ENCODE peak calls at places on chromosomes 16 and 17, in nine cellular contexts. B, M, K, H, C, T, R, S and V are unnamed samples.

GRCh38 chr16:28491080-28491969 is 549 bp downstream of the CLN3 start:
- DNase-seq in T (peak; percentile 44), C (peak; percentile 35), R (peak; percentile 83), S (peak; percentile 41), B (peak; percentile 16), M (peak; percentile 9), K (peak; percentile 43), H (no peak), V (no peak)

GRCh38 chr16:27330542-27330941 is 16.8 kb downstream of the IL4R start:
- DNase-seq in S (no peak), H (no peak), B (no peak), K (peak; percentile 86), R (no peak), C (peak; percentile 7), T (peak; percentile 68), M (peak; percentile 97), V (peak; percentile 94)

GRCh38 chr16:4377573-4378146 is 6.0 kb downstream of the VASN start:
- DNase-seq in T (no peak), S (no peak), B (no peak), K (no peak), H (no peak), M (no peak), R (peak; percentile 60), C (peak; percentile 27), V (no peak)

GRCh38 chr17:20256144-20256543 is 211.2 kb downstream of the LGALS9B start:
- DNase-seq in H (no peak), K (no peak), M (no peak), R (no peak), T (no peak), S (no peak), C (no peak), B (no peak), V (no peak)

GRCh38 chr17:67496286-67496685 is 119.2 kb downstream of the PITPNC1 start:
- DNase-seq in C (no peak), S (no peak), K (no peak), H (no peak), M (no peak), R (no peak), T (no peak), B (no peak), V (no peak)

GRCh38 chr16:71681360-71681759 is 43.1 kb downstream of the PHLPP2 start:
- DNase-seq in R (no peak), S (no peak), K (no peak), H (no peak), B (no peak), M (no peak), T (no peak), C (no peak), V (no peak)

GRCh38 chr16:87384162-87384999 is 805 bp upstream of the FBXO31 start:
- DNase-seq in M (no peak), R (peak; percentile 89), H (no peak), B (no peak), C (no peak), T (peak; percentile 59), S (no peak), K (no peak), V (no peak)

GRCh38 chr17:44087319-44087718 is 16.8 kb downstream of the G6PC3 start:
- DNase-seq in K (no peak), R (no peak), T (no peak), C (no peak), S (no peak), H (no peak), M (no peak), B (no peak), V (no peak)

GRCh38 chr17:75878174-75878998 is at the start of gene TRIM47:
- DNase-seq in M (peak; percentile 37), K (peak; percentile 85), R (peak; percentile 86), C (peak; percentile 56), S (no peak), B (no peak), T (peak; percentile 77), H (no peak), V (peak; percentile 72)

GRCh38 chr17:42814633-42815399 is 9.3 kb downstream of the BECN1 start:
- DNase-seq in B (no peak), M (peak; percentile 95), C (no peak), T (no peak), R (no peak), K (no peak), S (no peak), H (no peak), V (no peak)

GRCh38 chr16:21300309-21301167 is 22.4 kb upstream of the CRYM start:
- DNase-seq in R (peak; percentile 88), K (peak; percentile 95), S (peak; percentile 73), C (peak; percentile 82), M (peak; percentile 100), H (no peak), T (peak; percentile 89), B (peak; percentile 7), V (peak; percentile 98)

GRCh38 chr17:75459246-75459589 is 2.8 kb downstream of the TMEM94 start:
- DNase-seq in M (no peak), T (no peak), C (no peak), H (no peak), K (no peak), S (no peak), B (no peak), R (no peak), V (no peak)

GRCh38 chr17:65039349-65039988 is 17.1 kb downstream of the GNA13 start:
- DNase-seq in C (no peak), T (no peak), K (no peak), M (no peak), H (peak; percentile 53), B (peak; percentile 85), S (no peak), R (no peak), V (no peak)

GRCh38 chr17:66493283-66494019 is 191.0 kb downstream of the PRKCA start:
- DNase-seq in H (no peak), B (no peak), R (no peak), T (no peak), M (peak; percentile 89), K (no peak), C (no peak), S (no peak), V (no peak)

GRCh38 chr17:9839433-9839832 is 13.7 kb downstream of the GLP2R start:
- DNase-seq in B (no peak), R (no peak), M (peak; percentile 22), C (no peak), K (no peak), T (no peak), S (no peak), H (no peak), V (no peak)